ENCODE peak calls at places on chromosomes 12 and 14, in seven cellular contexts. One of them, this sample, is unnamed. For H3K27me3, the result is how much of the 10 kb centered on the place peaks cover.

GRCh38 chr12:47364251-47364650 is 284.5 kb upstream of the AMIGO2 start:
- DNase-seq in Karpas-422: no peak
- DNase-seq in right lobe of liver: no peak
- DNase-seq in adrenal gland: no peak
- DNase-seq in effector memory CD4-positive, alpha-beta T cell: no peak
- DNase-seq in endothelial cell of umbilical vein: no peak
- DNase-seq in tibial artery: no peak
- DNase-seq in this sample: no peak

GRCh38 chr14:104725772-104726548 is 1.9 kb downstream of the ADSS1 start:
- DNase-seq in Karpas-422: no peak
- DNase-seq in right lobe of liver: no peak
- DNase-seq in adrenal gland: no peak
- DNase-seq in effector memory CD4-positive, alpha-beta T cell: no peak
- DNase-seq in endothelial cell of umbilical vein: no peak
- DNase-seq in tibial artery: peak
- DNase-seq in this sample: no peak

GRCh38 chr12:40286583-40286982 is 61.8 kb downstream of the LRRK2 start:
- DNase-seq in Karpas-422: no peak
- DNase-seq in right lobe of liver: no peak
- DNase-seq in adrenal gland: no peak
- DNase-seq in effector memory CD4-positive, alpha-beta T cell: no peak
- DNase-seq in endothelial cell of umbilical vein: no peak
- DNase-seq in tibial artery: no peak
- DNase-seq in this sample: no peak

GRCh38 chr14:32507029-32507984 is 178.2 kb downstream of the AKAP6 start:
- DNase-seq in Karpas-422: no peak
- DNase-seq in right lobe of liver: no peak
- DNase-seq in adrenal gland: no peak
- DNase-seq in effector memory CD4-positive, alpha-beta T cell: no peak
- DNase-seq in endothelial cell of umbilical vein: no peak
- DNase-seq in tibial artery: no peak
- DNase-seq in this sample: no peak

GRCh38 chr12:2011641-2012607 is 7.7 kb upstream of the DCP1B start:
- DNase-seq in Karpas-422: no peak
- DNase-seq in right lobe of liver: no peak
- DNase-seq in adrenal gland: no peak
- DNase-seq in effector memory CD4-positive, alpha-beta T cell: no peak
- DNase-seq in endothelial cell of umbilical vein: no peak
- DNase-seq in tibial artery: no peak
- DNase-seq in this sample: no peak

GRCh38 chr12:69633061-69633460 is 22.4 kb upstream of the LRRC10 start:
- DNase-seq in Karpas-422: peak
- DNase-seq in right lobe of liver: no peak
- DNase-seq in adrenal gland: no peak
- DNase-seq in effector memory CD4-positive, alpha-beta T cell: no peak
- DNase-seq in endothelial cell of umbilical vein: no peak
- DNase-seq in tibial artery: no peak
- DNase-seq in this sample: no peak

GRCh38 chr14:80930836-80931389 is 10.6 kb downstream of the CEP128 start:
- DNase-seq in Karpas-422: peak
- DNase-seq in right lobe of liver: no peak
- DNase-seq in adrenal gland: no peak
- DNase-seq in effector memory CD4-positive, alpha-beta T cell: peak
- DNase-seq in endothelial cell of umbilical vein: no peak
- DNase-seq in tibial artery: no peak
- DNase-seq in this sample: no peak

GRCh38 chr12:25797335-25797863 is 161.1 kb upstream of the RASSF8 start:
- DNase-seq in Karpas-422: no peak
- DNase-seq in right lobe of liver: no peak
- DNase-seq in adrenal gland: no peak
- DNase-seq in effector memory CD4-positive, alpha-beta T cell: no peak
- DNase-seq in endothelial cell of umbilical vein: no peak
- DNase-seq in tibial artery: no peak
- DNase-seq in this sample: no peak

GRCh38 chr14:99258341-99258781 is 13.6 kb downstream of the BCL11B start:
- DNase-seq in Karpas-422: no peak
- DNase-seq in right lobe of liver: no peak
- DNase-seq in adrenal gland: no peak
- DNase-seq in effector memory CD4-positive, alpha-beta T cell: no peak
- DNase-seq in endothelial cell of umbilical vein: no peak
- DNase-seq in tibial artery: peak
- DNase-seq in this sample: no peak

GRCh38 chr14:99257673-99258221 is 14.2 kb downstream of the BCL11B start:
- DNase-seq in Karpas-422: no peak
- DNase-seq in right lobe of liver: no peak
- DNase-seq in adrenal gland: no peak
- DNase-seq in effector memory CD4-positive, alpha-beta T cell: no peak
- DNase-seq in endothelial cell of umbilical vein: no peak
- DNase-seq in tibial artery: peak
- DNase-seq in this sample: no peak

GRCh38 chr14:99256483-99256874 is 15.5 kb downstream of the BCL11B start:
- DNase-seq in Karpas-422: no peak
- DNase-seq in right lobe of liver: no peak
- DNase-seq in adrenal gland: no peak
- DNase-seq in effector memory CD4-positive, alpha-beta T cell: no peak
- DNase-seq in endothelial cell of umbilical vein: no peak
- DNase-seq in tibial artery: peak
- DNase-seq in this sample: no peak

GRCh38 chr14:99255621-99256482 is 16.1 kb downstream of the BCL11B start:
- DNase-seq in Karpas-422: no peak
- DNase-seq in right lobe of liver: no peak
- DNase-seq in adrenal gland: no peak
- DNase-seq in effector memory CD4-positive, alpha-beta T cell: no peak
- DNase-seq in endothelial cell of umbilical vein: no peak
- DNase-seq in tibial artery: peak
- DNase-seq in this sample: no peak

GRCh38 chr14:99257122-99257672 is 14.8 kb downstream of the BCL11B start:
- DNase-seq in Karpas-422: no peak
- DNase-seq in right lobe of liver: no peak
- DNase-seq in adrenal gland: no peak
- DNase-seq in effector memory CD4-positive, alpha-beta T cell: no peak
- DNase-seq in endothelial cell of umbilical vein: no peak
- DNase-seq in tibial artery: no peak
- DNase-seq in this sample: no peak
- H3K27me3 ChIP-seq in Karpas-422: under half
- H3K27me3 ChIP-seq in right lobe of liver: under half
- H3K27me3 ChIP-seq in adrenal gland: under half
- H3K27me3 ChIP-seq in effector memory CD4-positive, alpha-beta T cell: under half
- H3K27me3 ChIP-seq in endothelial cell of umbilical vein: under half
- H3K27me3 ChIP-seq in tibial artery: half or more
- H3K27me3 ChIP-seq in this sample: half or more

GRCh38 chr14:56797003-56797568 is 13.2 kb downstream of the OTX2 start:
- DNase-seq in Karpas-422: no peak
- DNase-seq in right lobe of liver: no peak
- DNase-seq in adrenal gland: no peak
- DNase-seq in effector memory CD4-positive, alpha-beta T cell: no peak
- DNase-seq in endothelial cell of umbilical vein: no peak
- DNase-seq in tibial artery: no peak
- DNase-seq in this sample: no peak
- H3K4me3 ChIP-seq in Karpas-422: no peak
- H3K4me3 ChIP-seq in right lobe of liver: no peak
- H3K4me3 ChIP-seq in adrenal gland: no peak
- H3K4me3 ChIP-seq in effector memory CD4-positive, alpha-beta T cell: no peak
- H3K4me3 ChIP-seq in endothelial cell of umbilical vein: no peak
- H3K4me3 ChIP-seq in tibial artery: no peak
- H3K4me3 ChIP-seq in this sample: no peak

DNA sequence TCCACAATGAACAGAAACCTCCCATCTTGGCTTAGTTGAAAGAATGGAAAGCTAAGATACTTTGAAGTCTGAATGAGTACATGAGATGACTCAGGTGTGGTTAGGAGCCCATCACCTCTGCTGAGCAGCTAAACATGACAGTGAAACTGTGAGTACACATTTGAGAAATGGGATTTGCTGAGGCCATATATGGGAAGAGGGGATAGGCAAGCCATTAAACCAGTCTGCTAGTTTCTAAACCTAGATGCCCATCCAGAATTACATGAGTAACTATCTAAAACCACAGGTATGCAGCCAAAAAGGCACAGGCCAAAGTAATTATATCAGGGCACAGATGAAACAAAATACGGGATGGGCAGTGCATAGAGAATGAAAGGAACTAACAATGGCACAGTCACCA is 41.2 kb downstream of the NKX2-1 start:
- DNase-seq in Karpas-422: no peak
- DNase-seq in right lobe of liver: no peak
- DNase-seq in adrenal gland: no peak
- DNase-seq in effector memory CD4-positive, alpha-beta T cell: no peak
- DNase-seq in endothelial cell of umbilical vein: no peak
- DNase-seq in tibial artery: no peak
- DNase-seq in this sample: no peak
- H3K27me3 ChIP-seq in Karpas-422: under half
- H3K27me3 ChIP-seq in right lobe of liver: under half
- H3K27me3 ChIP-seq in adrenal gland: under half
- H3K27me3 ChIP-seq in effector memory CD4-positive, alpha-beta T cell: under half
- H3K27me3 ChIP-seq in endothelial cell of umbilical vein: under half
- H3K27me3 ChIP-seq in tibial artery: under half
- H3K27me3 ChIP-seq in this sample: under half

DNA sequence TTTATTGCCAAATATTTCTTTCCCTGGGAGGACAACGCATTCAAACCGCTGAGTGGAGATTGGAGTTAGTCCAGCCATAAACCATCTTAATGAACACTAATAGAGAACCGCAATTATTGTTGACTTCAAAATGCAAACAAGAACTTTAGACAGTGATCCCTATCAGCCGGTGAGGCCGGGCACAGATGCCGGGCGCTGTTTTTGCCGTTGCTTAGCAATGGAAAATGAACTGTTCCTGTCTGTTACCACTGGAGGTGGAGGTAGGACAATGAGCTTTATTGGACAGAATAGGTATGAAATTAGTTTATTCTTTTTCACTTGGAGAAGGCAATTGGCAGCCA is 216.8 kb downstream of the TTC8 start:
- DNase-seq in Karpas-422: no peak
- DNase-seq in right lobe of liver: peak
- DNase-seq in adrenal gland: peak
- DNase-seq in effector memory CD4-positive, alpha-beta T cell: no peak
- DNase-seq in endothelial cell of umbilical vein: no peak
- DNase-seq in tibial artery: no peak
- DNase-seq in this sample: peak
- H3K4me3 ChIP-seq in Karpas-422: no peak
- H3K4me3 ChIP-seq in right lobe of liver: peak
- H3K4me3 ChIP-seq in adrenal gland: peak
- H3K4me3 ChIP-seq in effector memory CD4-positive, alpha-beta T cell: no peak
- H3K4me3 ChIP-seq in endothelial cell of umbilical vein: peak
- H3K4me3 ChIP-seq in tibial artery: peak
- H3K4me3 ChIP-seq in this sample: peak

This sample was measured in BE2C.